ENCODE peak calls at places on chromosomes 3 and 15, in ten cellular contexts. O is RWPE1, F is pancreas, U is ovary, V is Panc1, X is thyroid gland, G is RWPE2, A is AG04450, C is transverse colon, N is coronary artery. M is an unnamed sample.

GRCh38 chr3:49563766-49564165 is 9.5 kb downstream of the BSN start:
- DNase-seq in O (no peak), F (no peak), U (no peak), V (no peak), X (no peak), G (no peak), A (no peak), C (no peak), N (no peak), M (no peak)

GRCh38 chr3:107372506-107372905 is 4.7 kb upstream of the CCDC54 start:
- DNase-seq in O (no peak), F (no peak), U (no peak), V (no peak), X (no peak), G (no peak), A (no peak), C (no peak), N (no peak), M (no peak)

GRCh38 chr15:80233511-80234080 is 18.4 kb downstream of the CTXND1 start:
- DNase-seq in O (no peak), F (no peak), U (no peak), V (no peak), X (no peak), G (no peak), A (no peak), C (no peak), N (peak), M (no peak)

GRCh38 chr3:50121416-50122032 is 32.8 kb downstream of the RBM5 start:
- DNase-seq in O (peak), F (peak), U (peak), V (peak), X (peak), G (no peak), A (peak), C (peak), N (no peak), M (peak)

GRCh38 chr3:171862993-171863521 is 19.9 kb downstream of the TMEM212 start:
- DNase-seq in O (no peak), F (no peak), U (peak), V (no peak), X (no peak), G (no peak), A (no peak), C (no peak), N (no peak), M (no peak)

GRCh38 chr3:100902572-100902971 is 90.6 kb downstream of the ABI3BP start:
- DNase-seq in O (no peak), F (no peak), U (no peak), V (no peak), X (no peak), G (no peak), A (no peak), C (no peak), N (no peak), M (no peak)

GRCh38 chr15:80934761-80935221 is 54.8 kb downstream of the MESD start:
- DNase-seq in O (no peak), F (no peak), U (no peak), V (no peak), X (peak), G (no peak), A (no peak), C (no peak), N (no peak), M (no peak)

GRCh38 chr3:118436863-118437262 is 597.8 kb downstream of the IGSF11 start:
- DNase-seq in O (no peak), F (no peak), U (no peak), V (no peak), X (no peak), G (no peak), A (no peak), C (no peak), N (no peak), M (no peak)

GRCh38 chr3:39794880-39795279 is 14.5 kb upstream of the MYRIP start:
- DNase-seq in O (no peak), F (no peak), U (no peak), V (no peak), X (no peak), G (no peak), A (no peak), C (no peak), N (no peak), M (no peak)

GRCh38 chr15:52651868-52652267 is 27.3 kb downstream of the ATOSA start:
- DNase-seq in O (peak), F (no peak), U (peak), V (peak), X (peak), G (peak), A (peak), C (peak), N (peak), M (no peak)

GRCh38 chr15:40314723-40315276 is 7.1 kb upstream of the PLCB2 start:
- DNase-seq in O (peak), F (no peak), U (no peak), V (no peak), X (no peak), G (peak), A (no peak), C (no peak), N (no peak), M (no peak)

DNA sequence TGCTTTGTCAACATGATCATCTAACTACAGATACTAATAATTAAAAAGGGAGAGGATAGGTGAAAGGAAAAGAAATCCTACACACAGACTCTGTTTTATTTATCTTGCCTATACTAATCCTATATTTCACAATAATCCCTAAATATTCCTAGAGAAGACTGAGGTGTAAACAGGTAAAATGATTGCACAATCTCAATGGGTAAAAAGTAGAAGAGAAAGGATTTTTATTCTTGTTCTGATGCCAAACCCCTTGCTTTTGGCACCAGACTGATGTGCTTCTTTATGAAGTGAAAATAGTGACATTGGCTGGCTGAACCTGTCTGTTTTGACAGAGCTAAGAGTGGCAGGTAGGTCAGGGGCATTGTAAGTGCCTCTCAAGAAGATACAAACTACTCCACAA is 101.9 kb upstream of the ZPLD1 start:
- DNase-seq in O (no peak), F (no peak), U (no peak), V (no peak), X (no peak), G (no peak), A (no peak), C (no peak), N (no peak), M (no peak)
- H3K27ac ChIP-seq in O (no peak), F (no peak), U (no peak), V (no peak), X (no peak), G (no peak), A (no peak), C (no peak), N (no peak), M (no peak)

GRCh38 chr15:41861736-41862356 is 23.2 kb downstream of the PLA2G4B start:
- DNase-seq in O (no peak), F (no peak), U (no peak), V (no peak), X (no peak), G (no peak), A (no peak), C (no peak), N (no peak), M (no peak)
- H3K27ac ChIP-seq in O (no peak), F (no peak), U (no peak), V (no peak), X (no peak), G (no peak), A (no peak), C (no peak), N (no peak), M (no peak)

DNA sequence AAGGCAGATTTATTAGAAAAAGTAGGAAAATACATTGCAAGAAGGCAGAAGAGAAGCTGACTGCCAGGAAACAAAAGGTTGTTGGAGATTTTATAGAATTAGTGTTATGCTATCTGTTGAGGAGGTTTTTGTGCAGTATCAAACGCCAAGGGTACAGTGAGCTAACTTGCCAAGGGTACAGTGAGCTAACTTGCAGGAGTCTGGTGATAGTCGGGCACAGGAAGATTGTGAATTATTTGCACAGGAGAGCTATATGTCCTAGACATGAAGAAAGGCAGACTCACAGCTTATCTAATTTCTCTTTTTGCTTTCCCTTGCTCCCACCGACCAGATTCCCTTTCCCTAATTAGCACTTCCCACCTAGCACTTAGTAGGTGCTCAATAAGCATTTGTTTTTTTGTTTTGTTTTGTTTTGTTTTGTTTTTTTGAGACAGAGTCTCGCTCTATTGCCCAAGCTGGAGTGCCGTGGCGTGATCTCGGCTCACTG is 2.7 kb upstream of the CSK start:
- DNase-seq in O (no peak), F (no peak), U (no peak), V (no peak), X (no peak), G (no peak), A (no peak), C (no peak), N (no peak), M (no peak)
- H3K27ac ChIP-seq in O (no peak), F (no peak), U (no peak), V (no peak), X (no peak), G (no peak), A (no peak), C (peak), N (no peak), M (no peak)

GRCh38 chr3:9298236-9298635 is 48.8 kb upstream of the SRGAP3 start:
- DNase-seq in O (peak), F (no peak), U (no peak), V (no peak), X (no peak), G (no peak), A (no peak), C (no peak), N (no peak), M (no peak)

GRCh38 chr3:9308298-9308990 is 54.4 kb upstream of the THUMPD3 start:
- DNase-seq in O (no peak), F (no peak), U (no peak), V (no peak), X (no peak), G (no peak), A (no peak), C (no peak), N (no peak), M (no peak)

GRCh38 chr3:9301798-9302197 is 52.4 kb upstream of the SRGAP3 start:
- DNase-seq in O (peak), F (no peak), U (no peak), V (no peak), X (no peak), G (no peak), A (no peak), C (no peak), N (no peak), M (no peak)

GRCh38 chr3:9301091-9301490 is 51.6 kb upstream of the SRGAP3 start:
- DNase-seq in O (no peak), F (no peak), U (no peak), V (no peak), X (no peak), G (no peak), A (no peak), C (no peak), N (no peak), M (no peak)

DNA sequence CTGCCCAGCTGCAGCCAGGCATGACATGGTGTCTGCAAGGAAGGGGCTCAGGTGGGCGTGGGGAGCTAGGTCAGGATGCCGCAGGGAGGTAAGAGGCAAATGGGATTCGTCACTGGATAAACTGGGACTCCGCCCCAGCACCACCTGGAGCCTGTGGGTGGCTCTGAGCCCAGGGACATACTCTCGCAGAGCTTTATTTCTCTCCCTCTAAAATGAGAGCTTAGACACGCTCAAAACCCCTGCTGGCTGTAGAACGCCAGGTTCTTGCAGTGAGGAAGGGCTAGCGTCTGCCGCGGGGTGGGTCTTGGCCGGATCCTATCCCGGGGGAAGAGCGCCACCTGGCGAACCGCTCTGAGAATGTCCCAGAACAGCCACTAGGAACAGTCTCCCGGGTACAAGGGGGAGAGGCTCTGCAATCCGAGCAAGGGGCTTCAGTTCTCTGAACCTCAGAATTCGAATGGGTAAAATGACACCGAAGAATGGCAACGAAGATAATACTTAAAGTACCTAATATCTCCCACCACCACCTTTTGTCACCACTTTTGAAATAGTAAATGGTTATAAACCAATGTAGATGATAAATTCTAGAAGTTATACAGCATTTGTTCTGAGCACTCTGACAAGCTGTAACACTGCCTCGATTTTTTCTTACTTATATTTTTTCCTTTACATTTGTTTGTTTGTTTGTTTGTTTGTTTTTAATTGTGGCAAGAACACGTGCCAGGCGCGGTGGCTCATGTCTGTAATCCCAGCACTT is 53.2 kb upstream of the SRGAP3 start:
- DNase-seq in O (peak), F (peak), U (peak), V (peak), X (peak), G (peak), A (peak), C (peak), N (no peak), M (peak)
- H3K27ac ChIP-seq in O (peak), F (no peak), U (no peak), V (no peak), X (peak), G (peak), A (no peak), C (no peak), N (no peak), M (no peak)

DNA sequence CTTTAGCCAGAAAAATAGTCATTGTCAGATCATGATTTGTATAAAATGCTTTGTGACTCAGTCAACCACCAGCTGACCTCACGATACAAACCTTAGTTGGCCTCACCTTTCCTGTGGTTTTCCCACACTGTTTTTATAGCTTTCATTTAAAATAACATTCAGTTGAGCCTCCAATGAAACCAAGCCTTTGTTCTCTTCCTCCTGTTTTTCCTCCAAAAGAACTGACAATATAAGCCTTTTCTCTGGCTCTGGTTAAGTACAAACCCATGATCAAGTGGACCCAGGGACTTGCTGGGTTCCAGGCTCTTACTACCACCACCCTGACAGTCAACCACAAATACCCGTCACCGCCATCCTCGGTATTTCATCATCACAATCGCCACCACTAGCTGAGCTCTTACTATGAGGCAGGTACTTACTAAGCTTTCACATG is 81.7 kb downstream of the TAMM41 start:
- DNase-seq in O (peak), F (no peak), U (no peak), V (no peak), X (no peak), G (no peak), A (peak), C (no peak), N (no peak), M (no peak)
- H3K27ac ChIP-seq in O (peak), F (no peak), U (no peak), V (no peak), X (no peak), G (peak), A (no peak), C (no peak), N (no peak), M (no peak)

DNA sequence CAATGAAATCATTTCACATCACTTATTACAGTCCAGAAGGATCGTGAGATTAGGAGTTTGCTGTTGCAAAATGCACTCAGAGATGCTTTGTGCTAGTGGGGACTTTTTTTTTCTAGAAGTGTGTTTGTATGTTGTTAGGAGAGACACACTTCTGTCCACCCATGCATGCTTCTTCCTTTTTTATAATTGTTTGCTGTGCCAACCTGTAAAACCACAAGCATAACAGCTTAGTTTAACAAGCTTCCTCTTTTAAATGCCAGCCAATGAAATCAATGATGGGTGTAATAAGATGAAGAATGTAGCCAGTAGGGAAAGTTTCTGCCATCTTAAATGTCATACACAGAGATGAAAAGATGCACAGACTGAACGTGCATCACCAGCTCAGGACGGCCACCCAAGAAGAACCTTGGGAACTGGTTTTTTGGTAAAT is 305.6 kb upstream of the STT3B start:
- DNase-seq in O (no peak), F (no peak), U (no peak), V (no peak), X (no peak), G (no peak), A (no peak), C (no peak), N (no peak), M (no peak)
- H3K27ac ChIP-seq in O (no peak), F (no peak), U (no peak), V (no peak), X (no peak), G (no peak), A (no peak), C (no peak), N (no peak), M (peak)

GRCh38 chr3:154480033-154480432 is 50.0 kb upstream of the GPR149 start:
- DNase-seq in O (no peak), F (no peak), U (no peak), V (no peak), X (no peak), G (no peak), A (no peak), C (no peak), N (no peak), M (no peak)
- H3K27ac ChIP-seq in O (no peak), F (no peak), U (no peak), V (no peak), X (no peak), G (no peak), A (no peak), C (no peak), N (no peak), M (no peak)

DNA sequence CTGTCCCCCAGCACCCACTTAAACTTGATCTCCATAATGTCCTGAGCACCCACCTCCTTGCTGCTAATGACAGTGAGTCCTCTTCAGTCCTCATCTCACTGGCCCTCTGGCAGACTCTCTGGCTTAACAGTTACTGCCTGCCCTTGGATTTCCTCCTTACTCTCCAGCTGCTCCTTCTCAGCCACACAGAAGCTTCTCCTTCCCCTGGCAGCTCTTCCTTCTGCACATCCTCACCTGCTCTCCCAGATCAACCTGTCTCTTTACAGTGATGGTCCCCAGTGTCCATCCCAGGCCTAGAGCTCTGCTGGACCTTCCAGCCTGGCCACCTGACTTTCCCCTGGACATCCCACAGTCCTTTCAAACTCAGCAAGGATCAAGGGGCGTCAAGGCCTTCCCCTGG is 47.4 kb upstream of the SMAD3 start:
- DNase-seq in O (no peak), F (no peak), U (no peak), V (no peak), X (no peak), G (no peak), A (no peak), C (no peak), N (no peak), M (no peak)
- H3K27ac ChIP-seq in O (no peak), F (no peak), U (no peak), V (peak), X (no peak), G (no peak), A (no peak), C (no peak), N (no peak), M (no peak)

DNA sequence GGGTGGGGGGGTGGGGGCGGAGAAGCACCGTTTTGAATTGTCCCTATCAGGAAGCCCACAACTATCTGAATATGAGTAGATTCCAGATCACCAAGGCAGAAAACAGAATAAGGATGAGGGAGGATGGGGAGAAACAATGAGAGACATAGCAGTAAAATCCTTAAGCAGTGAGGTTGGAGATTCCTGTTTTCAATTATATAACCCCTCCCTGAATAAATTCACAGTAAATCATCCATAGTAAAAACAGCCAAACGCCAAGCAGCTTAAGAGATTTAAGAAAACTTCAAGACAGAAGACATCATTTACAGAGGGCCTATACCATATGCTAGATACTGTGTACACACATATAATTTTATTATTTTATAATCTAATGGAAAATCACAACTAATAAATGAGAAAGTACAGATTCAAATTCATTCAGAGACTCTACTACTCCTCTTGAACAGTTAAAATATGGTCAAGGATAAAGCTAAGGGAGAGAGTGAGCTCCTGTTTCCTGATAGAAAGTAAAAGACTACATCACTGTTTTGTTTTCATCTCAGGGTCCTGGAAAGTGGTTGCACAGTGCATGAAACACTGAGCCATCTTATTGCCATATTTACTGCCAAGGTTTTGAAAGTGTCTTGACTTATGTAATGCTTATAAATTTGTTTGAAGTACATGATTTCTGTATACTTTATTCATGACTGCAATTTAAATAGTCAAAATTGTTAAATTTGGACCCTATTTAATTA is 141.6 kb downstream of the TBL1XR1 start:
- DNase-seq in O (no peak), F (no peak), U (no peak), V (no peak), X (no peak), G (no peak), A (no peak), C (no peak), N (no peak), M (no peak)
- H3K27ac ChIP-seq in O (no peak), F (no peak), U (no peak), V (no peak), X (no peak), G (no peak), A (no peak), C (no peak), N (no peak), M (no peak)

GRCh38 chr3:110180733-110181132 is 843.4 kb upstream of the DPPA4 start:
- DNase-seq in O (no peak), F (no peak), U (peak), V (no peak), X (no peak), G (no peak), A (no peak), C (no peak), N (no peak), M (no peak)
- H3K27ac ChIP-seq in O (no peak), F (no peak), U (no peak), V (no peak), X (no peak), G (no peak), A (no peak), C (no peak), N (peak), M (no peak)